ENCODE peak calls at places on chromosomes 5 and 9, in four cellular contexts. P, U, R and H are unnamed samples.

GRCh38 chr9:136159851-136160250 is 41.2 kb upstream of the TMEM250 start:
- DNase-seq in P (no peak), U (no peak), R (no peak), H (no peak)

GRCh38 chr9:89674667-89675402 is 70.0 kb downstream of the GADD45G start:
- DNase-seq in P (no peak), U (peak), R (no peak), H (peak)

GRCh38 chr9:21552244-21552825 is 70.2 kb upstream of the IFNE start:
- DNase-seq in P (no peak), U (no peak), R (no peak), H (no peak)

GRCh38 chr9:38422555-38423245 is 1.6 kb downstream of the IGFBPL1 start:
- DNase-seq in P (no peak), U (no peak), R (no peak), H (no peak)

GRCh38 chr9:105168935-105169334 is 75.5 kb upstream of the SLC44A1 start:
- DNase-seq in P (no peak), U (no peak), R (no peak), H (no peak)

GRCh38 chr5:15598294-15598902 is 98.4 kb downstream of the FBXL7 start:
- DNase-seq in P (no peak), U (peak), R (no peak), H (peak)

GRCh38 chr5:73338201-73339126 is 110.1 kb downstream of the FOXD1 start:
- DNase-seq in P (no peak), U (no peak), R (no peak), H (no peak)

GRCh38 chr5:54722846-54723433 is 205.4 kb downstream of the SNX18 start:
- DNase-seq in P (no peak), U (no peak), R (no peak), H (no peak)

GRCh38 chr5:153629027-153629426 is 138.6 kb downstream of the GRIA1 start:
- DNase-seq in P (no peak), U (no peak), R (no peak), H (peak)

GRCh38 chr5:134136221-134136631 is 21.7 kb downstream of the TCF7 start:
- DNase-seq in P (no peak), U (no peak), R (no peak), H (no peak)

GRCh38 chr5:181217111-181217804 is 5.8 kb upstream of the TRIM41 start:
- DNase-seq in P (no peak), U (no peak), R (no peak), H (peak)

GRCh38 chr9:126550891-126551351 is 62.8 kb upstream of the LMX1B start:
- DNase-seq in P (no peak), U (no peak), R (no peak), H (no peak)

GRCh38 chr5:657570-657969 is 35.6 kb downstream of the TPPP start:
- DNase-seq in P (no peak), U (no peak), R (no peak), H (no peak)

GRCh38 chr5:177606071-177607051 is 6.4 kb downstream of the B4GALT7 start:
- DNase-seq in P (no peak), U (no peak), R (no peak), H (no peak)

GRCh38 chr5:82347213-82347947 is 69.2 kb upstream of the RPS23 start:
- DNase-seq in P (no peak), U (no peak), R (no peak), H (peak)

GRCh38 chr5:14237313-14238086 is 94.4 kb downstream of the TRIO start:
- DNase-seq in P (no peak), U (no peak), R (no peak), H (no peak)

GRCh38 chr5:169914766-169915165 is 65.5 kb downstream of the INSYN2B start:
- DNase-seq in P (no peak), U (no peak), R (no peak), H (peak)